ENCODE peak calls at places on chromosomes 12 and 14, in four cellular contexts. Q, P, T and Y are unnamed samples.

GRCh38 chr12:96434107-96434506 is 33.9 kb upstream of the CDK17 start:
- DNase-seq in P (peak; percentile 99), T (no peak), Q (no peak), Y (no peak)

GRCh38 chr12:4037747-4038312 is 164.6 kb upstream of the PARP11 start:
- DNase-seq in Q (peak; percentile 49), T (peak; percentile 29), P (peak; percentile 70), Y (no peak)

GRCh38 chr14:36520601-36521525 is 831 bp upstream of the NKX2-1 start:
- DNase-seq in T (peak; percentile 64), P (peak; percentile 14), Q (no peak), Y (no peak)

GRCh38 chr14:95340201-95340697 is 20.5 kb upstream of the CLMN start:
- DNase-seq in Q (peak; percentile 64), P (no peak), T (peak; percentile 18), Y (no peak)

GRCh38 chr14:38285962-38286361 is 30.1 kb upstream of the CLEC14A start:
- DNase-seq in P (no peak), T (no peak), Q (no peak), Y (no peak)

GRCh38 chr14:58072288-58073071 is 79.5 kb downstream of the ARMH4 start:
- DNase-seq in T (peak; percentile 63), P (peak; percentile 87), Q (peak; percentile 63), Y (peak; percentile 22)

GRCh38 chr12:31491395-31491794 is 99.5 kb downstream of the DENND5B start:
- DNase-seq in Q (no peak), T (no peak), P (no peak), Y (no peak)

GRCh38 chr12:77325505-77325904 is 260.1 kb upstream of the E2F7 start:
- DNase-seq in T (no peak), P (no peak), Q (no peak), Y (no peak)

GRCh38 chr14:103194256-103195045 is 71.2 kb downstream of the TNFAIP2 start:
- DNase-seq in Q (no peak), T (no peak), P (peak; percentile 82), Y (no peak)

GRCh38 chr12:109134186-109134917 is 18.0 kb downstream of the ACACB start:
- DNase-seq in T (peak; percentile 62), P (peak; percentile 15), Q (peak; percentile 54), Y (no peak)

GRCh38 chr12:109130755-109131521 is 14.6 kb downstream of the ACACB start:
- DNase-seq in P (no peak), T (no peak), Q (peak; percentile 35), Y (no peak)

GRCh38 chr12:109127533-109128242 is 11.3 kb downstream of the ACACB start:
- DNase-seq in P (no peak), Q (no peak), T (no peak), Y (peak; percentile 46)

GRCh38 chr12:109130297-109130696 is 13.9 kb downstream of the ACACB start:
- DNase-seq in Q (no peak), P (no peak), T (no peak), Y (no peak)

GRCh38 chr12:109131522-109132050 is 15.2 kb downstream of the ACACB start:
- DNase-seq in T (no peak), P (no peak), Q (no peak), Y (no peak)
- H3K4me3 ChIP-seq in T (no peak overlapping the region), P (no peak overlapping the region), Q (no peak overlapping the region), Y (no peak overlapping the region)

GRCh38 chr12:104669851-104670337 is 213.1 kb downstream of the CHST11 start:
- DNase-seq in Q (no peak), T (no peak), P (peak; percentile 43), Y (peak; percentile 40)
- H3K4me3 ChIP-seq in Q (no peak overlapping the region), T (no peak overlapping the region), P (no peak overlapping the region), Y (no peak overlapping the region)

GRCh38 chr14:60649815-60650381 is 621 bp upstream of the SIX1 start:
- DNase-seq in T (no peak), Q (peak; percentile 29), P (peak; percentile 65), Y (no peak)

GRCh38 chr14:60651051-60651935 is 2.0 kb upstream of the SIX1 start:
- DNase-seq in P (no peak), T (no peak), Q (peak; percentile 33), Y (no peak)

GRCh38 chr14:60648934-60649814 is at the start of gene SIX1:
- DNase-seq in P (peak; percentile 98), Q (peak; percentile 85), T (peak; percentile 95), Y (peak; percentile 91)

GRCh38 chr14:60651936-60652673 is 2.8 kb upstream of the SIX1 start:
- DNase-seq in T (no peak), P (no peak), Q (no peak), Y (no peak)

DNA sequence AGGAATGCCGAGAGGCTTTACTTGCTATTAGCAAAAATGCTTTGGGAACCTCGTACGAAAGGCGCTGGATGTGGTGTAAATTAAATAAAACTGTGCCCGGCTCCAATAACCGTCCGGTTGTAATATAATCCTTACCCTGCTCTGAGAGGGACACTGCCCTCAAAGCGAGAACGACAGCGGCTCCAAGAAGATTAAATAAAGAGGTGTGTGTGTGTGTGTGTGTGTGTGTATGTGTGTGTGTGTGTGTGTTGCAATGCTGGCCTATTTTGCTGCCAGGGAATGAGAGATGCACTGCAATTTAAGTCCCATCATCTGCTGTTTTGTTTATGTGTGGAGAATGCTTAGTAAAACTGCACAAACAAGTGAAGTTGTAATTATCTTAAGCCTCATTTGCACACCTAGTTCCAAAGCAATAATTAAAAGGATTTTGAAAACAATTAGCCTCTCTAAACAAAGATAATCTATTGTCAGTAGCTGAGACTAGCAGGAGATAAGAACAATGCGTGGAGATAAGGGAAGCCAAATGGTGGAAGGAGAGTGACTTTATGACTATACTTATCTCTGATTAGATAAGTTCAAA is 1.2 kb upstream of the SIX1 start:
- DNase-seq in P (peak; percentile 56), T (no peak), Q (peak; percentile 47), Y (no peak)
- H3K4me3 ChIP-seq in P (peak overlapping the region; percentile 84), T (peak overlapping the region; percentile 58), Q (peak overlapping the region; percentile 61), Y (peak overlapping the region; percentile 77)

GRCh38 chr12:118334939-118335567 is 37.7 kb downstream of the TAOK3 start:
- DNase-seq in T (no peak), P (peak; percentile 48), Q (no peak), Y (no peak)

GRCh38 chr12:118330421-118331018 is 42.2 kb downstream of the TAOK3 start:
- DNase-seq in Q (no peak), P (peak; percentile 85), T (no peak), Y (no peak)

GRCh38 chr12:118334241-118334640 is 38.5 kb downstream of the TAOK3 start:
- DNase-seq in Q (no peak), T (no peak), P (no peak), Y (no peak)

GRCh38 chr12:118336123-118336522 is 36.6 kb downstream of the TAOK3 start:
- DNase-seq in T (no peak), Q (no peak), P (no peak), Y (no peak)

DNA sequence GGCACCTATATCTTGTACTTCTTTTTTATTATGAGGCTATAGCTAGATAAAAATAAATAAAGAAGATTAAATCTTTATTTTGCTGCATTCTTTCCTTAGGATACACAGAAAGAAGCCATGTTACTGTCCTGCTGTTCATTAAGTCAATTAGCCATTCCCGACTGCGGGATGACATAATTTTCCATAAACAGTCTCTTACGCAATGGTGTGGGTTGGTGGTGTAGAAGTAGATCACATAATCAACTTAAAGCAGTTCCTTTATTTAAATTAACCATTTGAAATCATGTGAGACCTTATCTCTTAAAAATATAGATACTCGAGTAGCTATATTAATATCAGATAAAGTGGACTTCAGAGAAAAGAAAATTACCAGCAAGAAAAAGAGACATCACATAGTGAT is 40.2 kb downstream of the TAOK3 start:
- DNase-seq in P (peak; percentile 47), T (no peak), Q (no peak), Y (no peak)
- H3K4me3 ChIP-seq in P (no peak overlapping the region), T (no peak overlapping the region), Q (no peak overlapping the region), Y (no peak overlapping the region)

GRCh38 chr14:104792101-104792884 is 3.3 kb downstream of the AKT1 start:
- DNase-seq in P (no peak), T (no peak), Q (no peak), Y (no peak)
- H3K4me3 ChIP-seq in P (no peak overlapping the region), T (no peak overlapping the region), Q (no peak overlapping the region), Y (no peak overlapping the region)

GRCh38 chr12:95195122-95195521 is 22.1 kb downstream of the FGD6 start:
- DNase-seq in Q (no peak), T (no peak), P (no peak), Y (no peak)

GRCh38 chr12:95197636-95198035 is 19.6 kb downstream of the FGD6 start:
- DNase-seq in T (no peak), P (no peak), Q (no peak), Y (no peak)

GRCh38 chr12:95200128-95200973 is 16.9 kb downstream of the FGD6 start:
- DNase-seq in T (no peak), P (peak; percentile 67), Q (no peak), Y (no peak)

GRCh38 chr12:95201056-95201670 is 16.1 kb downstream of the FGD6 start:
- DNase-seq in T (peak; percentile 57), Q (no peak), P (peak; percentile 86), Y (no peak)

DNA sequence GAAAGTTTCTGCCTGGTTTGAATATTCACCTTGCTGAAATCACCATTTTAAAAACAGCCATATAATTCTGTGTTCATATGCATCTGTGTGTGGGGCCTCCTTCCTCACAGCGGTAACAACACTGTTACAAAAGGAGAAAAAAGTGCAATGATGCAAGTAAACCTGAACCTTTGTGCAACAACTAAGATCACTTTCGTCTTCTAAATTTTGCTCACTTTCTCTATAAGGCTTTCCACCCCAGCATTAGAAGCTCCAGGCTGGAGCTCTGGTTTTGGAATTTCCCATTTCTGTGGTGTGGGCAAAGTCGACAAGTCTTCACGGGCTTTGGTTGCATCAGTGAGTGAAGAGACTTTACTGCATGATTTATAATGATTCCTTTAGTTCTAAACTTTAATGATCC is 18.4 kb downstream of the FGD6 start:
- DNase-seq in T (no peak), Q (no peak), P (peak; percentile 28), Y (no peak)
- H3K4me3 ChIP-seq in T (peak overlapping the region; percentile 10), Q (no peak overlapping the region), P (no peak overlapping the region), Y (no peak overlapping the region)

DNA sequence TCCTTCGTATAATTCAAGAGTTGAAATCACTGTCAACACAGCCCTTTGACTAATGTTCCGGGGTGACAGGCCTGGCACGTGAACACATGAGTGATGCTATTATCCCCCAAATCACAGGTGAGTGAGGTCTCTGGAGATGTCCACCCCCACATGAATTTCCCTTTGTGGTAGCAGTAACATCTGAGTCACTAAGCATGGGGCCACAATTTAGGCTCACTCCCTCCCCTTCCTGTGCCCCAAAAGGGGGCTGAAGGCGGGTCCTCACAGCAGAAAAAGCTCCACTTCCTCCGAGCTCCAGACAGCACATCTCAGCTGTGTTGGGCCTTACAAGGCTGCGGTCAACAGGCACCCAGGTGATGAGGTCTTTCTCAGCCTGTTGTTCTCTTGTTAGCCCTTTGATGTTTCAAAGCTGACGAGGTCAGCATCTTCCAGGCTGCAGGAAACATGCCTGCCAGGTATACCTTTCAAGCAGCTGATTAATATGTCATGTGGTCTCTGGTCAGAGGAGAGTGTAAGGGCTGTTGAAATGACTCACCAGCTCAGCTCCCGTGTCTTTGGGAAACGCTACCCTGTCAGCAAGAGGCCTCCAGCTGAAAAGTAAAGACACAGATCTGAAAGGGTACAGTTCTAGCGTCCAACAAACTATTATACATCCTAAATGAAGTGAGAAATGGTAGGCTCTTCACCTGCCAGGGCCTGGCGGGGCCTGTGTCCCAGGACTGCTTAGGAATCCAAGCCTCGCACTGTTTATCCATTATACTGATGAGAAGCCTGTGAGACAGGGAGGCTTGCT is 107.3 kb downstream of the ZFP36L1 start:
- DNase-seq in P (peak; percentile 83), T (no peak), Q (no peak), Y (no peak)
- H3K4me3 ChIP-seq in P (no peak overlapping the region), T (no peak overlapping the region), Q (no peak overlapping the region), Y (no peak overlapping the region)

GRCh38 chr14:59363545-59364226 is 101.5 kb downstream of the GPR135 start:
- DNase-seq in T (no peak), P (peak; percentile 58), Q (no peak), Y (no peak)
- H3K4me3 ChIP-seq in T (no peak overlapping the region), P (peak overlapping the region; percentile 45), Q (no peak overlapping the region), Y (no peak overlapping the region)